ENCODE peak calls at places on chromosomes 1 and 21, in six cellular contexts. U is WTC11, O is hypothalamus, I is RPMI7951, T is NCI-H748 treated with DMSO at 0.1 percent for 48 hours, M is psoas muscle. J is an unnamed sample.

GRCh38 chr1:152188673-152189591 is 29.9 kb upstream of the RPTN start:
- DNase-seq in M (peak), U (peak), O (peak), T (peak), I (peak), J (peak)

GRCh38 chr1:54499097-54500029 is 48.7 kb upstream of the ACOT11 start:
- DNase-seq in I (no peak), T (peak), U (peak), M (no peak), O (no peak), J (peak)

GRCh38 chr1:27557596-27558340 is 46.2 kb downstream of the AHDC1 start:
- DNase-seq in T (no peak), U (peak), M (no peak), I (no peak), O (no peak), J (peak)

GRCh38 chr1:39952359-39953110 is 2.4 kb upstream of the MFSD2A start:
- DNase-seq in O (no peak), I (peak), M (no peak), U (no peak), T (no peak), J (no peak)

GRCh38 chr1:159015440-159015909 is 5.8 kb downstream of the IFI16 start:
- DNase-seq in U (no peak), T (no peak), M (peak), O (no peak), I (peak), J (peak)

GRCh38 chr1:95451054-95451453 is 217.0 kb downstream of the RWDD3 start:
- DNase-seq in I (no peak), T (no peak), O (no peak), U (no peak), M (no peak), J (no peak)

GRCh38 chr1:234755449-234755863 is 145.5 kb upstream of the IRF2BP2 start:
- DNase-seq in O (no peak), M (peak), T (no peak), I (peak), U (no peak), J (peak)

GRCh38 chr21:27261676-27262075 is 294.8 kb upstream of the ADAMTS5 start:
- DNase-seq in U (no peak), O (no peak), I (no peak), M (no peak), T (no peak), J (no peak)

GRCh38 chr21:32370971-32371766 is 21.6 kb downstream of the URB1 start:
- DNase-seq in M (no peak), T (no peak), U (no peak), O (no peak), I (no peak), J (no peak)

GRCh38 chr1:29893036-29893723 is 656.9 kb downstream of the PTPRU start:
- DNase-seq in I (no peak), T (no peak), U (peak), M (no peak), O (no peak), J (no peak)

GRCh38 chr1:229819091-229819490 is 193.0 kb downstream of the URB2 start:
- DNase-seq in M (no peak), I (peak), O (no peak), U (no peak), T (no peak), J (no peak)